ENCODE peak calls at places on chromosomes 12 and 14, in six cellular contexts. A, G, F, L, U and M are unnamed samples.

GRCh38 chr12:47813491-47814196 is 6.1 kb downstream of the HDAC7 start:
- DNase-seq in U (peak; percentile 61), A (no peak), G (no peak), F (no peak), L (peak; percentile 79), M (no peak)

GRCh38 chr12:78036889-78037288 is 206.2 kb downstream of the NAV3 start:
- DNase-seq in U (no peak), A (no peak), L (no peak), G (no peak), F (no peak), M (no peak)

GRCh38 chr12:10968765-10969456 is 17.8 kb downstream of the TAS2R50 start:
- DNase-seq in G (no peak), F (peak; percentile 73), L (no peak), U (peak; percentile 11), A (peak; percentile 18), M (peak; percentile 94)

GRCh38 chr12:32483499-32483898 is 84.1 kb downstream of the FGD4 start:
- DNase-seq in G (no peak), A (no peak), F (no peak), L (no peak), U (peak; percentile 31), M (no peak)

GRCh38 chr14:76346391-76347160 is 29.4 kb upstream of the ESRRB start:
- DNase-seq in A (no peak), L (peak; percentile 7), U (no peak), F (no peak), G (no peak), M (no peak)

GRCh38 chr12:54222609-54223008 is 33.8 kb upstream of the SMUG1 start:
- DNase-seq in U (no peak), L (no peak), F (peak; percentile 93), A (no peak), G (no peak), M (peak; percentile 60)

GRCh38 chr12:12926571-12927071 is 25.3 kb downstream of the GPRC5D start:
- DNase-seq in F (no peak), A (no peak), G (no peak), L (no peak), U (no peak), M (no peak)

GRCh38 chr14:79764288-79764687 is 447.0 kb downstream of the DIO2 start:
- DNase-seq in G (no peak), L (no peak), F (no peak), U (no peak), A (no peak), M (no peak)

GRCh38 chr14:94764573-94764972 is 5.3 kb downstream of the GSC start:
- DNase-seq in G (no peak), F (no peak), L (no peak), A (no peak), U (no peak), M (no peak)

GRCh38 chr12:94426049-94426448 is 33.6 kb downstream of the CEP83 start:
- DNase-seq in A (no peak), G (no peak), F (no peak), L (no peak), U (no peak), M (no peak)

GRCh38 chr12:51293693-51294092 is 23.5 kb upstream of the SMAGP start:
- DNase-seq in U (no peak), G (no peak), A (no peak), L (no peak), F (no peak), M (no peak)

GRCh38 chr12:117333331-117334000 is 28.0 kb downstream of the NOS1 start:
- DNase-seq in U (no peak), A (no peak), G (no peak), L (no peak), F (no peak), M (no peak)

GRCh38 chr12:542290-543113 is 82.8 kb downstream of the B4GALNT3 start:
- DNase-seq in G (no peak), A (no peak), L (no peak), U (no peak), F (no peak), M (no peak)

GRCh38 chr12:2112401-2112800 is 59.6 kb downstream of the CACNA1C start:
- DNase-seq in G (peak; percentile 21), L (no peak), F (no peak), U (no peak), A (no peak), M (no peak)

DNA sequence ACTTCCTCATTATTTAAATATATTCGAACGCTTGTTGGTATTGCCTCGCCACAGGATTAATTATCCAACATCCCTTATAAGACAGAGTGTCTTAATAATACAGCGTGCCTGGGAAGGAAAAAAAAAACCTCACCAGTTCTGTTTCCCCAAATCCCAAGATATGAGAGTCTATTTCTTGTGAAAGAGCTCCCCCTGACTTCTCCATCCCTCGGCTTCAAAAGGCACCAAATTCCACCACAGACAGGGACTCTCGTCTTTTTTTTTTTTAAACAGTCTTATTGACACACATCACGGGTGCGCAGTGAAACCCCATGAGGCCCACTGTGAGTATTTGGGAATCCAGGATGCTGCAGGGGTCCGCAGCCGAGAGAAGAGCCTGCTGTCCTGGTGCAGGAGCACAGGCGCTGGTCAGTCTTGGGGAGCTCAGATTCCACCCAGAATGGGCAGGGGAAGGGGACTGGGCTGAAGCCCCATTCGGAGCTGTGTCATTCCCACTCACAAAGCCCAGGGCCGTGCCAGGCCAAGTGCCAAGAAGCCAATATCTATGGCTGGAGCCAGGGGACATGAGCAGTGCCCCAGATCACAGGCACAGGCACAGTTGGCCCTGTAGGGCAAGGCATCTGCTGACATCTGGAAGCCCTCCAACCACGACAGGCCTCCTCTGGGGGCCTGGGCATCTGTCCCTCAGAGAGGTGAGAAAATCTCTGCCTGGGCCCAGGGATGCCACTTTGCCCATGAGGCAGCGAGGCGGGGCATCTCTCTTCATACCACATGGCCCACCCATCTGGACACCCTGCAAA is 71.9 kb downstream of the BCL11B start:
- DNase-seq in A (peak; percentile 53), G (no peak), U (peak; percentile 16), F (no peak), L (no peak), M (peak; percentile 15)
- TF ChIP-seq CTCF in A (peak; percentile 9), G (peak; percentile 18), U (no peak), F (peak; percentile 6), L (no peak), M (peak; percentile 15)

GRCh38 chr14:29926701-29927595 is 699 bp downstream of the PRKD1 start:
- DNase-seq in A (peak; percentile 49), U (peak; percentile 43), G (peak; percentile 84), L (no peak), F (peak; percentile 49), M (peak; percentile 58)
- TF ChIP-seq CTCF in A (peak; percentile 32), U (no peak), G (peak; percentile 33), L (no peak), F (no peak), M (peak; percentile 18)

GRCh38 chr14:103103461-103104388 is 9.2 kb downstream of the EXOC3L4 start:
- DNase-seq in F (no peak), G (peak; percentile 82), U (no peak), L (peak; percentile 42), A (peak; percentile 64), M (peak; percentile 66)
- TF ChIP-seq CTCF in F (peak; percentile 23), G (peak; percentile 24), U (no peak), L (no peak), A (peak; percentile 28), M (peak; percentile 14)

GRCh38 chr14:50057331-50057730 is 59.0 kb downstream of the VCPKMT start:
- DNase-seq in U (no peak), F (no peak), L (no peak), A (no peak), G (no peak), M (no peak)

GRCh38 chr14:50058112-50058511 is 58.3 kb downstream of the VCPKMT start:
- DNase-seq in U (no peak), A (no peak), F (no peak), G (no peak), L (no peak), M (no peak)

GRCh38 chr14:50053935-50054334 is 62.4 kb downstream of the VCPKMT start:
- DNase-seq in A (no peak), L (no peak), F (no peak), G (no peak), U (no peak), M (no peak)

GRCh38 chr14:50056457-50056856 is 59.9 kb downstream of the VCPKMT start:
- DNase-seq in A (no peak), F (no peak), L (no peak), G (peak; percentile 58), U (no peak), M (no peak)

DNA sequence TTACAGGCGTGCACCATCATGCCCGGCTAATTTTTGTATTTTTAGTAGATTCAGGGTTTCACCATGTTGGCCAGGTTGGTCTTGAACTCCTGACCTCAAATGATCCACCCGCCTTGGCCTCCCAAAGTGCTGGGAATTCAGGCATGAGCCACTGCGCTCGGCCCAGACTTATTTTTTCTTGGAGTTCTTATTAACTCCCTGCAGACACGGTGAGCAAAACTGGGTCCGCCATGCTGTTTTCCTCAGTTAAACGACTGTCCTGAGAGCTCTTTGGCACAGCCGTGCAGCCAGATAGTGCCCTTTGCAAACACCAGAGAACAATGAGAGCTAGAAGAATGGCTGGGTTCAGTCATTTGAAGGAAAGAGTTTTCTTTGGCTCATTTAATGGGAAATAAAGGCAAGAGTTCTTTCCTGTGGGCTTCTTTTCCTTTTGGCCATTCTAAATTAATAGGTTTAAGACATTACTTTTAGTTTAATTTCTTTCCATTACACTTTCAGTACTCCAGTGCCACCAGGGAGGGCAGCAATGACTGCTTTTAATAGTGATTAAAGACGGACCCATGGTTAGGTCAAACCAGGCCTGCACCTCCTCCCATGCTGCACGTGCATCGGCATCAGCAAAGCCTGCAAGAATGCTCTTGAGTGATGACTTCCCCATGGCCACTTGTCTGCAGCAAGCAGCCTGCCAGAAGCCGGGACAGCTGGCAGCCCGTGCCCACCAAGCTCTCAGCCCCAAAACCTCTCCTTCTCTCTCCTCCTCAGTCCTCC is 60.7 kb downstream of the VCPKMT start:
- DNase-seq in G (peak; percentile 46), F (no peak), U (no peak), L (no peak), A (no peak), M (no peak)
- TF ChIP-seq CTCF in G (no peak), F (peak; percentile 8), U (peak; percentile 7), L (no peak), A (peak; percentile 24), M (no peak)